ENCODE peak calls at places on chromosomes 13 and 19, in nine cellular contexts. J is tibial nerve; T is CD8-positive, alpha-beta T cell; F is heart left ventricle; M is body of pancreas; G is heart right ventricle; Y is iPS DF 6.9; I is psoas muscle; B is lung. A is an unnamed sample.

GRCh38 chr13:41099986-41100385 is 32.6 kb downstream of the KBTBD6 start:
- DNase-seq in J (no peak), T (no peak), F (no peak), M (no peak), G (no peak), Y (no peak), I (no peak), B (no peak), A (no peak)

GRCh38 chr13:82772802-82773201 is 1109.5 kb downstream of the SLITRK1 start:
- DNase-seq in J (no peak), T (no peak), F (no peak), M (no peak), G (no peak), Y (no peak), I (no peak), B (no peak), A (no peak)

GRCh38 chr13:99123101-99124045 is 77.3 kb upstream of the UBAC2 start:
- DNase-seq in J (no peak), T (no peak), F (no peak), M (no peak), G (no peak), Y (no peak), I (no peak), B (no peak), A (no peak)

GRCh38 chr19:52231154-52231565 is 38.2 kb upstream of the ZNF766 start:
- DNase-seq in J (no peak), T (no peak), F (no peak), M (no peak), G (no peak), Y (no peak), I (no peak), B (no peak), A (no peak)

GRCh38 chr19:14059093-14059480 is 2.8 kb downstream of the PALM3 start:
- DNase-seq in J (no peak), T (peak; percentile 57), F (no peak), M (no peak), G (no peak), Y (no peak), I (peak; percentile 24), B (no peak), A (no peak)

GRCh38 chr19:37654833-37655688 is at the start of gene ZFP30:
- DNase-seq in J (peak; percentile 77), T (peak; percentile 75), F (peak; percentile 93), M (peak; percentile 86), G (peak; percentile 91), Y (no peak), I (peak; percentile 88), B (peak; percentile 74), A (peak; percentile 92)

GRCh38 chr13:80408270-80408669 is 67.3 kb upstream of the SPRY2 start:
- DNase-seq in J (no peak), T (no peak), F (no peak), M (peak; percentile 11), G (no peak), Y (no peak), I (no peak), B (no peak), A (no peak)

GRCh38 chr13:94168784-94169512 is 310.5 kb downstream of the DCT start:
- DNase-seq in J (no peak), T (no peak), F (no peak), M (no peak), G (no peak), Y (no peak), I (no peak), B (no peak), A (no peak)

GRCh38 chr13:25886438-25887214 is 165.2 kb downstream of the SHISA2 start:
- DNase-seq in J (no peak), T (no peak), F (no peak), M (no peak), G (no peak), Y (no peak), I (no peak), B (no peak), A (no peak)

GRCh38 chr19:7980635-7981121 is 24.8 kb downstream of the ELAVL1 start:
- DNase-seq in J (no peak), T (no peak), F (no peak), M (no peak), G (no peak), Y (no peak), I (no peak), B (no peak), A (no peak)
- H3K36me3 ChIP-seq in J (peaks cover 96% of the 10 kb centered on the region), T (peaks cover 39% of the 10 kb centered on the region), F (peaks cover 78% of the 10 kb centered on the region), M (peaks cover 5% of the 10 kb centered on the region), G (peaks cover 96% of the 10 kb centered on the region), Y (peaks cover 59% of the 10 kb centered on the region), I (peaks cover 2% of the 10 kb centered on the region), B (peaks cover 13% of the 10 kb centered on the region), A (peaks cover 10% of the 10 kb centered on the region)

GRCh38 chr13:83880275-83881027 is 1.8 kb downstream of the SLITRK1 start:
- DNase-seq in J (no peak), T (no peak), F (no peak), M (peak; percentile 24), G (no peak), Y (no peak), I (no peak), B (no peak), A (no peak)
- H3K4me3 ChIP-seq in J (peak overlapping the region; percentile 9), T (no peak overlapping the region), F (no peak overlapping the region), M (no peak overlapping the region), G (no peak overlapping the region), Y (no peak overlapping the region), I (no peak overlapping the region), B (no peak overlapping the region), A (no peak overlapping the region)

GRCh38 chr19:48963371-48964204 is 1.5 kb upstream of the FTL start:
- DNase-seq in J (peak; percentile 72), T (peak; percentile 68), F (peak; percentile 84), M (peak; percentile 83), G (peak; percentile 82), Y (no peak), I (peak; percentile 80), B (no peak), A (peak; percentile 47)

GRCh38 chr19:48962029-48962848 is 2.9 kb upstream of the FTL start:
- DNase-seq in J (peak; percentile 44), T (peak; percentile 47), F (peak; percentile 67), M (peak; percentile 26), G (peak; percentile 59), Y (no peak), I (peak; percentile 52), B (peak; percentile 79), A (peak; percentile 46)

GRCh38 chr19:48962849-48963165 is 2.3 kb upstream of the FTL start:
- DNase-seq in J (no peak), T (no peak), F (no peak), M (no peak), G (no peak), Y (no peak), I (no peak), B (no peak), A (no peak)

GRCh38 chr19:48961051-48961649 is 4.0 kb upstream of the FTL start:
- DNase-seq in J (no peak), T (no peak), F (no peak), M (no peak), G (no peak), Y (no peak), I (no peak), B (no peak), A (no peak)

DNA sequence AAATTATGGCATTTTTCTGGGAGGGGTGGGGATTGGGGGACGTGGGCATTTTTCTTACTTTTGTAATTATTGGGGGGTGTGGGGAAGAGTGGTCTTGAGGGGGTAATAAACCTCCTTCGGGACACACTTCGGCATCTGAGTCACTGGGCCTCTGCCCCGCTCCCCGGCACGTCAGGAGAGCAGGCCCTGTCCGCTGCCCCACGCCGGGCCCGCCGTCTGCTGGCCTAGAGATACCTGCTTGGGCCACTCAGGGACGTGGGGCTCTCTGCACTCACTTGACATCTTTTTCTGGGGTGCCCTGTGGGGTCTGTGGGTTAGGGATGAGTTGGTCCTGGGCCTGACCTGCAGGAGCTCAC is 3.5 kb upstream of the FTL start:
- DNase-seq in J (no peak), T (no peak), F (no peak), M (no peak), G (no peak), Y (no peak), I (no peak), B (no peak), A (no peak)
- H3K36me3 ChIP-seq in J (peaks cover 25% of the 10 kb centered on the region), T (peaks cover 8% of the 10 kb centered on the region), F (peaks cover 10% of the 10 kb centered on the region), M (no peaks in the 10 kb centered on the region), G (peaks cover 28% of the 10 kb centered on the region), Y (peaks cover 16% of the 10 kb centered on the region), I (no peaks in the 10 kb centered on the region), B (no peaks in the 10 kb centered on the region), A (no peaks in the 10 kb centered on the region)

GRCh38 chr19:11338164-11338563 is 1.3 kb downstream of the RAB3D start:
- DNase-seq in J (no peak), T (no peak), F (no peak), M (peak; percentile 65), G (no peak), Y (no peak), I (no peak), B (no peak), A (no peak)
- H3K4me3 ChIP-seq in J (no peak overlapping the region), T (no peak overlapping the region), F (no peak overlapping the region), M (peak overlapping the region; percentile 99), G (peak overlapping the region; percentile 81), Y (no peak overlapping the region), I (peak overlapping the region; percentile 69), B (no peak overlapping the region), A (peak overlapping the region; percentile 75)

DNA sequence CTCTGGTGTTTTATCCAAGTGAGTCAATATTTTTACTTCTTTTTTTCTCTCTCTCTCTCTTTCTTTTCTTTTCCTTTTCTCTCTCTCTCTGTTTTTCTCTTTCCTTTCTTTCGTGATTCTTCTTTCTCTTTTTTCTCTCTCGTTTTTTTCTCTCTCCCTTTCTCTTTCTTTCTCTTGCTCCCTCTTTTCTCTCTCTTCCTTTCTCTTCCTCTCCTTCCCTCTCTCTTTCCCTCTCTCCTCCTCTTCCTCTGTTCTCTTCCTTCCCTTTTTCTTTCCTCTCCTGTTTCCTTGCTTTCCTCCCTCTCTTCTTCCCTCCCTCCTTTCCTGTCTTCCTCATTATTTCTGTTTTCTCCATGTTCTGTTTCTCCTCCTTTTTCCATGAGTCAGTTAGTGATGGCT is 641.5 kb downstream of the FGF9 start:
- DNase-seq in J (no peak), T (no peak), F (no peak), M (no peak), G (no peak), Y (no peak), I (no peak), B (no peak), A (no peak)
- H3K36me3 ChIP-seq in J (no peaks in the 10 kb centered on the region), T (no peaks in the 10 kb centered on the region), F (no peaks in the 10 kb centered on the region), M (no peaks in the 10 kb centered on the region), G (no peaks in the 10 kb centered on the region), Y (no peaks in the 10 kb centered on the region), I (no peaks in the 10 kb centered on the region), B (no peaks in the 10 kb centered on the region), A (no peaks in the 10 kb centered on the region)

DNA sequence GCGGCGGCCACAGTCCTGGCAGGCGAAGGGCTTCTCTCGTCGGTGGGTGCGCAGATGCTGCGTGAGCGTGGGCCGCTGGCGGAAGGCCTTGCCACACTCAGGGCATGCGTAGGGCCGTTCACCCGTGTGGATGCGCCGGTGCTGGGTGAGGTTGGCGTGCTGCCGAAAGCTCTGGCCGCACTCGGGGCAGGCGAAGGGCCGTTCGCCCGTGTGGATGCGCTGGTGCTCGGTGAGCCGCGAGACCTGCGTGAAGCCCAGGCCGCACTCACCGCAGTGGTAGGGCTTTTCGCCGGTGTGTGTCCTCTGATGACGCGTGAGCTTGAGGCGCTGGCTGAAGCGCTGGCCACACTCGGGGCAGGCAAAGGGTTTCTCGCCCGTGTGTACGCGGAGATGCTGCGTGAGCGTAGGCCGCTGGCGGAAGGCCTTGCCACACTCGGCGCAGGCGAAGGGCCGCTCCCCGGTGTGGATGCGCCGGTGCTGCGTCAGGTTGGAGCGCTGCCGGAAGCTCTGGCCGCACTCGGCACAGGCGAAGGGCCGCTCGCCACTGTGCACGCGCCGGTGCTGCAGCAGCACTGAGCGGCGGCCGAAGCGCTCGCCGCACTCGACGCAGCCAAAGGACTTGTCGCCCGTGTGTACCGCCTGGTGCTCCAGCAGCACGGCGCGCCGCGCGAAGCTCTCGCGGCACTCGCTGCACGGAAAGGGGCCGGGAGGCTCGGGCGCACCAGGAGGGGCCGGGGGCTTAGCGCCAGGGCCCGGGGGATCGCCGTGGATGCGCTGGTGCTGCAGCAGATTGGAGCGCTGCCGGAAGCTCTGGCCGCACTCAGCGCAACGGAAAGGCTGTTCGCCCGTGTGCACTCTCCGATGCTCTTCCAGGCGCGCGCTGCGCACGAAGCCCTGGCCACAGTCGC is 4.0 kb upstream of the UBE2M start:
- DNase-seq in J (no peak), T (peak; percentile 30), F (no peak), M (peak; percentile 56), G (no peak), Y (no peak), I (peak; percentile 57), B (no peak), A (no peak)
- H3K4me3 ChIP-seq in J (peak overlapping the region; percentile 44), T (peak overlapping the region; percentile 60), F (peak overlapping the region; percentile 49), M (no peak overlapping the region), G (peak overlapping the region; percentile 52), Y (peak overlapping the region; percentile 18), I (peak overlapping the region; percentile 63), B (no peak overlapping the region), A (peak overlapping the region; percentile 30)